ENCODE peak calls at places on chromosomes 1 and 21, in four cellular contexts. B, T, S and G are unnamed samples.

GRCh38 chr1:10727703-10728348 is 68.6 kb downstream of the CASZ1 start:
- DNase-seq in B (no peak), T (no peak), S (no peak), G (no peak)

GRCh38 chr1:5200006-5200405 is 545.6 kb downstream of the AJAP1 start:
- DNase-seq in B (no peak), T (no peak), S (no peak), G (no peak)

GRCh38 chr1:214416417-214417212 is 134.8 kb downstream of the PTPN14 start:
- DNase-seq in B (no peak), T (no peak), S (no peak), G (no peak)

GRCh38 chr1:216847385-216848036 is 124.3 kb upstream of the ESRRG start:
- DNase-seq in B (no peak), T (no peak), S (no peak), G (no peak)

GRCh38 chr21:39518055-39518844 is 66.5 kb downstream of the SH3BGR start:
- DNase-seq in B (peak), T (peak), S (peak), G (peak)

GRCh38 chr1:112298558-112298957 is 97.5 kb upstream of the CTTNBP2NL start:
- DNase-seq in B (peak), T (no peak), S (peak), G (peak)

GRCh38 chr1:26701266-26701994 is 5.6 kb downstream of the ARID1A start:
- DNase-seq in B (no peak), T (no peak), S (no peak), G (no peak)

GRCh38 chr1:175158133-175158532 is 34.4 kb downstream of the KIAA0040 start:
- DNase-seq in B (no peak), T (no peak), S (no peak), G (no peak)

GRCh38 chr21:45467221-45467779 is 62.3 kb downstream of the COL18A1 start:
- DNase-seq in B (no peak), T (no peak), S (no peak), G (no peak)

GRCh38 chr1:232306269-232306911 is 323.5 kb downstream of the SIPA1L2 start:
- DNase-seq in B (peak), T (no peak), S (no peak), G (no peak)

GRCh38 chr1:110879758-110880606 is 7.0 kb downstream of the CD53 start:
- DNase-seq in B (no peak), T (peak), S (peak), G (no peak)

GRCh38 chr1:70685300-70686286 is 274.5 kb downstream of the CTH start:
- DNase-seq in B (peak), T (peak), S (peak), G (peak)

GRCh38 chr1:59674605-59675004 is 140.1 kb upstream of the HOOK1 start:
- DNase-seq in B (no peak), T (no peak), S (no peak), G (peak)

GRCh38 chr1:2255420-2256369 is 27.6 kb downstream of the SKI start:
- DNase-seq in B (no peak), T (peak), S (peak), G (peak)
- TF ChIP-seq GABPA in B (peak), T (peak), S (peak), G (peak)

GRCh38 chr1:200337410-200337809 is 72.4 kb downstream of the ZNF281 start:
- DNase-seq in B (no peak), T (no peak), S (no peak), G (no peak)
- H3K27ac ChIP-seq in B (no peak), T (no peak), S (no peak), G (no peak)

GRCh38 chr1:178037510-178038253 is 56.2 kb upstream of the RASAL2 start:
- DNase-seq in B (peak), T (no peak), S (peak), G (peak)
- H3K4me3 ChIP-seq in B (peak), T (no peak), S (peak), G (peak)

DNA sequence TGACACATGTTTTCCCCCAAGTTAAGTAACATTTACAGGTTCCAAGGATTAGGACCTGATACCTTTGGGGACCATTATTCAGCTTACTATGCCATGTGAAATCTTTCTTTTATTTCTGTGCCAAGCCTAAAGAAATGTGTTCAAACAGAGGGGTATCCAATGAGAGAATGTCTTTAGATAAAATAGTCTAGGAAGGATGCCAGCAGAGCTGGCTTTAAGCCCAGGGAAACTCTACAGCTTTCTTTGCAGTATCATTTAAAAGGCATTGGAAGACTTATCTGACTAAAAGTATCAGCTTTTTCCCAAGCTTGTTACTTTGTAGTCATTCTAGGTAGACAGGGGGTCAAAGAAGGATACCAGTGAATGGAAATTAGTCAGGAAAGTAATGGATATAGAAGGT is 860.4 kb downstream of the PLA2G4A start:
- DNase-seq in B (no peak), T (no peak), S (no peak), G (no peak)
- TF ChIP-seq GABPA in B (no peak), T (no peak), S (no peak), G (no peak)